ENCODE peak calls at places on chromosomes 5 and 9, in four cellular contexts. One of them, this sample, is unnamed.

GRCh38 chr9:130242270-130243014 is 23.1 kb upstream of the HMCN2 start:
- DNase-seq in GM12878: no peak
- DNase-seq in HepG2: no peak
- DNase-seq in H1: no peak
- DNase-seq in this sample: no peak

GRCh38 chr5:13987843-13988464 is 43.5 kb upstream of the DNAH5 start:
- DNase-seq in GM12878: no peak
- DNase-seq in HepG2: peak
- DNase-seq in H1: no peak
- DNase-seq in this sample: peak

GRCh38 chr5:61202213-61202612 is 39.9 kb upstream of the SMIM15 start:
- DNase-seq in GM12878: peak
- DNase-seq in HepG2: no peak
- DNase-seq in H1: no peak
- DNase-seq in this sample: no peak

GRCh38 chr5:153969563-153969895 is 69.2 kb downstream of the FAM114A2 start:
- DNase-seq in GM12878: no peak
- DNase-seq in HepG2: no peak
- DNase-seq in H1: no peak
- DNase-seq in this sample: no peak

GRCh38 chr9:126454250-126454649 is 127.6 kb downstream of the MVB12B start:
- DNase-seq in GM12878: no peak
- DNase-seq in HepG2: no peak
- DNase-seq in H1: no peak
- DNase-seq in this sample: no peak

GRCh38 chr5:126846344-126846743 is 69.4 kb downstream of the LMNB1 start:
- DNase-seq in GM12878: no peak
- DNase-seq in HepG2: no peak
- DNase-seq in H1: no peak
- DNase-seq in this sample: no peak

GRCh38 chr5:92017786-92018185 is 634.7 kb upstream of the ARRDC3 start:
- DNase-seq in GM12878: no peak
- DNase-seq in HepG2: no peak
- DNase-seq in H1: no peak
- DNase-seq in this sample: peak

GRCh38 chr9:85163415-85163814 is 493.9 kb downstream of the NTRK2 start:
- DNase-seq in GM12878: no peak
- DNase-seq in HepG2: no peak
- DNase-seq in H1: no peak
- DNase-seq in this sample: no peak

DNA sequence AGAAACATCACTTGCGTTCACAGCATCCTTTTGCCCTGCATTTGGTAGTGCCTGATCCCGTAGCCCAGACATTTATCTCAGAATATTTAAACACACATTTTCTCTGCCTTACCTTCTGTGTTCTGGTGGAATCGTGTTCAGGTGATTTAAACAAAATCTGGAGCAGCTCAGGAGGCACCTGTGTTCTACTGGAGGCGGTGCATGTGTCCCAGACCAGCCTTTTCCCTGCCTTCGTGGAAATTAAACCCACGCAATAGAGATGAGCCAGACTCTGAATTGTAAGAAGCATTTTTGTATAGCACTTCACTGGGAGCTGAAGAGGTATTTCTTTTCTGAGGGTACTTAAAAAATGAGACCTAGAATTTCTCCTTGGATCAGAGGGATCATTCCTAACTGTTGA is 212.5 kb downstream of the MAST4 start:
- DNase-seq in GM12878: no peak
- DNase-seq in HepG2: no peak
- DNase-seq in H1: no peak
- DNase-seq in this sample: no peak
- TF ChIP-seq SIN3A in GM12878: no peak
- TF ChIP-seq SIN3A in HepG2: no peak
- TF ChIP-seq SIN3A in H1: no peak
- TF ChIP-seq SIN3A in this sample: no peak

GRCh38 chr5:81575924-81576323 is 175.0 kb downstream of the SSBP2 start:
- DNase-seq in GM12878: no peak
- DNase-seq in HepG2: no peak
- DNase-seq in H1: no peak
- DNase-seq in this sample: no peak

GRCh38 chr5:81577091-81577490 is 173.8 kb downstream of the SSBP2 start:
- DNase-seq in GM12878: no peak
- DNase-seq in HepG2: no peak
- DNase-seq in H1: no peak
- DNase-seq in this sample: no peak

DNA sequence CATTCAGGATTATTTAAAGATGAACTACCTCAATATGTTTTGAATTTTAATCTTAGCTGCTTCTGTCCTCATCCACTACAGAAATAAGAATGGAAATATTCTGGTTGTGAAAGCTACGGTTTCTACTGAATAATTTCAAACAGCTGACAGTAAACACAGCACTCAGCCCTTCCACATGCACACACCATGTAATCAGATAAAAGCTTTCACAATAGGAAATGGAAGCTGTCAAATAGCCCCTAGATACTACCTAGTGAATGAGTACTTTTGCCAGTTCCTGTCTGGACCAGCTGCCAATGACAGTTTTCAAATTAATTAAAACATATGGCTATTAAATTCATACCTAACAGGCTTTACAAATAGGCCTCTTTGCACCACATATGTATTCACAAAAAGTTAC is 171.4 kb downstream of the SSBP2 start:
- DNase-seq in GM12878: no peak
- DNase-seq in HepG2: no peak
- DNase-seq in H1: no peak
- DNase-seq in this sample: no peak
- H3K4me3 ChIP-seq in GM12878: no peak
- H3K4me3 ChIP-seq in HepG2: no peak
- H3K4me3 ChIP-seq in H1: no peak
- H3K4me3 ChIP-seq in this sample: no peak

DNA sequence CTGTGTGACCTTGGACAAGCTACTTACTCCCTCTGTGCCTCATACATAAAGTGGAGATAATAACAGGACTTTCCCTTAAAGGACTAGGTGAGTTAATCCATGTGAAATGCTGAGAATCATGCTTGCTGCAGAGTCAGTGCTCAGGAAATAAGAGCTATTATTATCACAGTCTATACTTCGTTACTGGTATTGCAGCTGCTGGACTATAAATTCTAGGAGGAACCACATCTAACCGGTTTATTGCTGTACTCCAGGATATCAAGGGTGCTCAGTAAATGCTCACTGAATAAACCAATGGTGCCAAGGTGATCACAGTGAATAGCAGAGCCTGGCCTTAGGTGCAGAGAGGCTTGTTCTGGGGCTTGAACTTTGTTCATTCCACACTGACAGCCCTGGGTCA is 69.3 kb downstream of the HSPA4 start:
- DNase-seq in GM12878: no peak
- DNase-seq in HepG2: no peak
- DNase-seq in H1: no peak
- DNase-seq in this sample: no peak
- TF ChIP-seq SIN3A in GM12878: no peak
- TF ChIP-seq SIN3A in HepG2: no peak
- TF ChIP-seq SIN3A in H1: no peak
- TF ChIP-seq SIN3A in this sample: no peak

DNA sequence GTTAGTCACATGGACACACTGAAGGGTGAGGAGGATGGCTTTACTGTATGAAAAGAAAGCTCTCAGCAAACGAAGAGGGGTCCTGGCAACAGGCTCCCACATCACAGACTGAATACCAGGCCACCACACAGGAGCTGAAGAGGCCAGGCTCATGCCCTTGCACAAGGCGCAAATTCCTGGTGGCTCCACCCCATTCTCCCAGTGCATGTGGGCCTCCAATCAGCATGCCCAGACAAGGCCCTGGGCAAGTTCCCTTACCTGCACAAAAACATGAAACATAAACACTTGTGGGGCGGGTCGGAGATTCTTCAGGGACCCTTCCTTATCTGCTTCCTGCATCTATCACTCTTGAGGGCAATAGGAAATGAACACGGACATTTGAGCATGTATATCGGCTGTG is 935.8 kb upstream of the EDIL3 start:
- DNase-seq in GM12878: no peak
- DNase-seq in HepG2: no peak
- DNase-seq in H1: no peak
- DNase-seq in this sample: no peak
- H3K4me3 ChIP-seq in GM12878: no peak
- H3K4me3 ChIP-seq in HepG2: no peak
- H3K4me3 ChIP-seq in H1: no peak
- H3K4me3 ChIP-seq in this sample: no peak

This sample was measured in HCT116.